ENCODE peak calls at places on chromosomes 7 and 10, in four cellular contexts. H, A, K and C are unnamed samples.

GRCh38 chr10:62384447-62385081 is 10.4 kb downstream of the ZNF365 start:
- DNase-seq in A (no peak), K (no peak), H (no peak), C (no peak)

GRCh38 chr7:45160374-45160773 is 2.8 kb downstream of the RAMP3 start:
- DNase-seq in A (no peak), H (no peak), K (no peak), C (no peak)

GRCh38 chr10:89337493-89337892 is 9.7 kb downstream of the IFIT3 start:
- DNase-seq in H (no peak), A (no peak), K (no peak), C (no peak)

GRCh38 chr10:45420453-45421192 is 46.6 kb downstream of the ALOX5 start:
- DNase-seq in A (no peak), H (peak), K (no peak), C (no peak)

GRCh38 chr7:137469858-137470257 is 126.3 kb upstream of the PTN start:
- DNase-seq in H (no peak), A (no peak), K (no peak), C (no peak)

GRCh38 chr7:28203498-28204240 is 23.1 kb upstream of the JAZF1 start:
- DNase-seq in K (no peak), H (no peak), A (no peak), C (no peak)

GRCh38 chr10:44873156-44873555 is 38.0 kb upstream of the TMEM72 start:
- DNase-seq in K (no peak), H (no peak), A (no peak), C (no peak)

GRCh38 chr10:120453886-120454285 is 3.1 kb upstream of the PLPP4 start:
- DNase-seq in H (no peak), K (no peak), A (no peak), C (no peak)

GRCh38 chr10:19801369-19801768 is 14.9 kb upstream of the PLXDC2 start:
- DNase-seq in K (no peak), H (no peak), A (no peak), C (no peak)

GRCh38 chr7:45150199-45150598 is 7.4 kb upstream of the RAMP3 start:
- DNase-seq in K (no peak), H (no peak), A (no peak), C (no peak)

GRCh38 chr10:97726636-97727178 is 10.2 kb upstream of the ZFYVE27 start:
- DNase-seq in A (no peak), K (no peak), H (peak), C (no peak)

GRCh38 chr7:80766724-80767123 is 128.3 kb downstream of the CD36 start:
- DNase-seq in H (no peak), A (no peak), K (no peak), C (no peak)

GRCh38 chr7:123628829-123629228 is 26.8 kb upstream of the LMOD2 start:
- DNase-seq in K (no peak), H (no peak), A (no peak), C (no peak)

GRCh38 chr7:101124376-101125056 is 2.4 kb upstream of the SERPINE1 start:
- DNase-seq in H (no peak), A (no peak), K (no peak), C (no peak)

GRCh38 chr7:93055543-93056107 is 62.2 kb downstream of the SAMD9 start:
- DNase-seq in H (no peak), K (peak), A (no peak), C (no peak)

GRCh38 chr10:27252267-27253000 is 11.8 kb upstream of the ACBD5 start:
- DNase-seq in H (peak), A (no peak), K (no peak), C (no peak)

GRCh38 chr7:148014473-148014872 is 576.1 kb upstream of the C7orf33 start:
- DNase-seq in K (no peak), H (no peak), A (no peak), C (no peak)

GRCh38 chr10:119872860-119873671 is 423 bp upstream of the MCMBP start:
- DNase-seq in K (peak), A (peak), H (peak), C (peak)

GRCh38 chr7:37432240-37432917 is 16.3 kb downstream of the ELMO1 start:
- DNase-seq in A (no peak), K (no peak), H (no peak), C (no peak)

GRCh38 chr10:116521424-116522305 is 24.1 kb upstream of the PNLIP start:
- DNase-seq in H (peak), A (no peak), K (peak), C (peak)
- TF ChIP-seq CTCF in H (no peak), A (peak), K (peak), C (peak)

DNA sequence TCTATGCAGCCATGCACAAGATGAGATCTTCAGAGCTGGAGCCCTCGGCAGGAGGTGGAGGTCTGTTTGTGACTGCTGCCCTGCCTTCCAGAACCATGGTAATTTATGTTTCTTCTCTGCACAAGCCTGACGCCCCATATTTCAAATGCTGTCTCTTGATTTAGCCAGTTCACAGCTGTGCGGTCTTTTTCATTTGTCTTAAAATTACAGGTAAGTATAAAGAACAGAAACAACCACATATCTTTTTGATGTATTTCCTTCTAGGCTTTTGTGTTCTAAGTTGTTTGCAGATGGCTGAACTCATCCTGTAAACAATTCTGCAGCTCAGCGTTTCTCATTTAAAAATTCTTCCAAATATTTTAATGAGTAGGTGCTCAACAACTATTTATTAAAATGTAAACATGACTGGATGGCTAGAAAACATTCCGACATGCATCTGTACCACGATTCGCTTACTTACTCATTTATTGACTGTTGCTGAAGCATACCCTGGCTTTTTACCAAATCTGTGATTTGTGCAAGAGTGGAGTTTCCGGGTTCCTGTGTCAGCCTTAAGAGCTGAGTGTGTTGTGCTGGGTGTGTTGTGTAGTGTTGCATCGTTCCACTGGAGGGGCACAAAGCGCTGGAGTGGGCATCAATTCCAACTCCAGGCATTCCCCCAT is 58.9 kb downstream of the PIP4K2A start:
- DNase-seq in H (peak), K (no peak), A (no peak), C (no peak)
- TF ChIP-seq CTCF in H (no peak), K (peak), A (no peak), C (no peak)

DNA sequence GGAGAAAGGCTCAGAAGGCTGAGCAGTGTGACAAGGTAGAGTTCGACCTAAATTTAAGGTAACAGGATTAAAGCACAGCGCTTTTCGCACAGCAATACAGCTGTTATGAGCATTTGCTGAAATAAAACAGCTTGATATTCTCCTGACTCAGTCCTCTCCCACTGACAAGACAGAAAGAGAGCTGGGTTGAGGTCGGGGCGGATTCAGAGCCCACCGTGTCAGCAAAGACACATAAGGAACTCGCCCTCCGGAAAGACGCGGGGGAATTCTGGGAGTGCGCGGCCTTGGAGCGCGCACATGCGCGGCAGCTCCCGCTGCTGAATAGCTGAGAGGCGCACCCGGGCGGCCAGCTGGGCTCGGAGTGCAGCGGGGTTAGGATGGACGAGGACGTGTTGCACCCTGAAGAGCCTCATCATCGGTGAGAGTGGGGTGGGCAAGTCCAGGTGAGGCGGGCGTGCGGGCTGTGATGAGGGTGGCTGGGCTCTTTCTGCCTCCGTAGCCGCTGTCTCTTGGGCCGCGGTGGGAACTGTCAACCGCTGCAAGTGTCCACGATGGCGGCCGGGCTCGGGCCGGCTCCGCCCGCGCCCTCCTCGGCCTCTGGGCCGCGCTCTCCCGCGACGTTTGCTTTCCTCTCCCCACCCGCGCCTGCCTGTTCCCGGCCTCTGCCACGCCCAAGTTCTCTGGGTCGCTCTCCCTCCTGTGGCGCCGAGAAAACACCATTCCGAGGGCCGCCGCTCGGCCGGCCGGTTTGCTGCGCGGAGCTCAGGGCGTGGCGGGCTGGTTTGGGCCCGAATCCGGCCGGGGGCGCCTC is 120.6 kb downstream of the LYZL1 start:
- DNase-seq in A (no peak), K (peak), H (peak), C (no peak)
- TF ChIP-seq CTCF in A (no peak), K (no peak), H (no peak), C (no peak)

GRCh38 chr10:83165164-83165563 is 974.1 kb upstream of the GHITM start:
- DNase-seq in H (no peak), A (no peak), K (peak), C (no peak)

GRCh38 chr10:83164134-83164533 is 975.2 kb upstream of the GHITM start:
- DNase-seq in H (no peak), A (no peak), K (no peak), C (no peak)

GRCh38 chr10:83167081-83167480 is 972.2 kb upstream of the GHITM start:
- DNase-seq in K (no peak), A (no peak), H (no peak), C (no peak)

DNA sequence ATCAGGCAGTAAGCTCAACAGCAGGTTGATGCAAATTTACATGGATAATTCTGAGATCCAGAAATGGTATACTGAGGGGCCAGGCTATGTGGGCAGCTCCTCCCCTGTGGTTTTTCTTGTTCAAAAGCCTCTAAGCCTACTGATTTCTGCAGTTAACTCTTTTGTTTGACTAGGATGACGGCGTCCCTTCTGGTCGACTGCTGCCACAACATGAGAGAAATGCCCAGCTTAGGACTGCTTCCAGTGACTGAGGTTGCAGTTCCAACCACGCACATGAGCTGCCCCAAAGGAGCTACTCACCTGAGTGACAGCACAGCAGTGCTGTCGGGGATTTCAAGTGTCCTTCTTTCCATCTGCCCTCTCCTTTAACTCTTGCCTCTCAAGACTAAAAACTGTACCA is 973.0 kb upstream of the GHITM start:
- DNase-seq in H (no peak), A (no peak), K (peak), C (no peak)
- TF ChIP-seq CTCF in H (no peak), A (peak), K (no peak), C (no peak)

DNA sequence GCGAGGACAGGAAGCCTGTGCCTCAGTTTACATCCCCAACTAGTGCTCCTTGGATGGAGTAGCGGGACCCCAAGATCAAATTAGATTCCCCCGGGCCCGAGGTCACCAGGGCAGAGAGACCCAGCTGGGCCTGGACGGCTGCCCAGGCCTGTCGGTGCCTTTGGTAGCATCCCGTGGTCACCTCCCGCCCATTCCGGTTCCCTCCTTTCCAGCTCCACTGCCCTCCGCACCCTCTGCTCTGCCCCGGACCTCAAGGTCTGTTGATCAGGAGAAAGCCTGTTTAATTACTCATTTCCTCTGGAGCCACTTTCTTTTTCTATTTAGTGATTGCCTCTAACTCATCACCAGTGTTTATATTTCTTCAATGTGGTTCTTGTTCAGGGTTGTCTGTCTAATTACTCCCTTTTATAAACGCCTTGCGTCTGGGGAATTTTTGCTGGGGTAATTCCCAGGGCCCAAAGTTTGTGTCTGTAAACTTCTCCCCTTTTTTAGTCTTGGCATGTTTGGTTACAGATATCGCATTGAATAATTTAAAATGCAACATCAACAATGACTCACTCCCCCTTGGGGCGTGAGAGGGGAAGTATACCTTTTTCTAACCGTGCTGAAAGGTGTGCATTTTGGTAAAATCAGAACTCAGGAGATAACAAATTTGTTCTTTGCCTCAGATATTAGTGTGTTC is 1.9 kb downstream of the FOXK1 start:
- DNase-seq in A (no peak), H (peak), K (peak), C (no peak)
- TF ChIP-seq CTCF in A (no peak), H (no peak), K (peak), C (no peak)